ENCODE peak calls at places on chromosomes 12 and 14, in nine cellular contexts. Q is EL; H is kidney glomerular epithelial cell; V is mucosa of gallbladder; O is RPMI7951; F is choroid plexus epithelial cell; Z is stimulated activated CD8-positive, alpha-beta memory T cell treated with anti-CD3 and anti-CD28 coated beads, Interleukin-12 subunit alpha, Interleukin-12 subunit beta, amount 100 ng/mL, for 1 hour; K is ovary; S is hepatocyte. E is an unnamed sample.

GRCh38 chr12:53999596-54000104 is 311 bp upstream of the HOXC9 start:
- DNase-seq in O (peak; percentile 82), Q (peak; percentile 83), H (peak; percentile 61), F (no peak), S (no peak), K (peak; percentile 76), V (no peak), Z (no peak), E (no peak)

GRCh38 chr12:77229640-77230442 is 164.5 kb upstream of the E2F7 start:
- DNase-seq in Q (no peak), H (no peak), K (no peak), V (no peak), O (no peak), Z (no peak), S (no peak), F (peak; percentile 39), E (no peak)

GRCh38 chr14:41960316-41960715 is 353.6 kb downstream of the LRFN5 start:
- DNase-seq in V (no peak), S (no peak), O (no peak), Z (no peak), Q (no peak), H (no peak), K (no peak), F (peak; percentile 30), E (no peak)

GRCh38 chr12:1635656-1636055 is 6.6 kb downstream of the WNT5B start:
- DNase-seq in Q (no peak), S (no peak), Z (no peak), V (no peak), F (no peak), H (no peak), O (no peak), K (no peak), E (no peak)

GRCh38 chr12:113301811-113302210 is 33.1 kb downstream of the SLC8B1 start:
- DNase-seq in V (no peak), K (no peak), S (no peak), O (no peak), Z (no peak), F (no peak), H (no peak), Q (no peak), E (no peak)

GRCh38 chr14:24404814-24405213 is 6.0 kb downstream of the NYNRIN start:
- DNase-seq in S (no peak), V (no peak), F (no peak), H (no peak), Q (no peak), Z (no peak), K (peak; percentile 23), O (no peak), E (no peak)

GRCh38 chr12:1592444-1593231 is 1.7 kb downstream of the FBXL14 start:
- DNase-seq in F (peak; percentile 63), Z (peak; percentile 25), Q (peak; percentile 85), K (peak; percentile 46), S (peak; percentile 48), H (peak; percentile 58), V (peak; percentile 30), O (peak; percentile 70), E (peak; percentile 59)

GRCh38 chr12:102950107-102950949 is 7.1 kb upstream of the ASCL1 start:
- DNase-seq in S (peak; percentile 80), O (peak; percentile 1), V (peak; percentile 50), K (no peak), H (no peak), F (no peak), Z (no peak), Q (no peak), E (no peak)

GRCh38 chr12:111992464-111992863 is 20.5 kb downstream of the TMEM116 start:
- DNase-seq in O (no peak), S (no peak), H (no peak), F (no peak), Q (no peak), K (no peak), Z (no peak), V (no peak), E (no peak)

GRCh38 chr12:52501490-52501889 is 8.4 kb upstream of the KRT6A start:
- DNase-seq in S (no peak), O (no peak), Z (no peak), F (no peak), Q (peak; percentile 29), V (no peak), K (no peak), H (no peak), E (no peak)

GRCh38 chr12:46071335-46071734 is 81.0 kb upstream of the SCAF11 start:
- DNase-seq in V (no peak), F (no peak), O (no peak), K (no peak), Q (no peak), Z (no peak), S (no peak), H (no peak), E (no peak)

GRCh38 chr12:108799528-108800243 is 57.7 kb downstream of the SSH1 start:
- DNase-seq in O (no peak), S (no peak), K (no peak), Z (no peak), H (no peak), F (peak; percentile 34), Q (no peak), V (no peak), E (no peak)

GRCh38 chr12:58566599-58566998 is 353.7 kb downstream of the LRIG3 start:
- DNase-seq in O (peak; percentile 74), V (no peak), K (no peak), Z (no peak), S (no peak), F (peak; percentile 74), Q (peak; percentile 70), H (no peak), E (no peak)

GRCh38 chr14:68598621-68599447 is 194.0 kb downstream of the ZFP36L1 start:
- DNase-seq in K (peak; percentile 74), S (peak; percentile 82), H (peak; percentile 87), V (peak; percentile 81), Z (no peak), Q (peak; percentile 61), O (peak; percentile 93), F (peak; percentile 95), E (no peak)

GRCh38 chr12:52324068-52324444 is 2.9 kb upstream of the KRT83 start:
- DNase-seq in H (no peak), K (no peak), S (no peak), Q (no peak), Z (no peak), O (no peak), V (no peak), F (no peak), E (no peak)

GRCh38 chr12:96882862-96883261 is 24.2 kb upstream of the NEDD1 start:
- DNase-seq in V (no peak), O (no peak), S (no peak), Q (peak; percentile 81), F (peak; percentile 75), K (no peak), Z (no peak), H (peak; percentile 7), E (no peak)

GRCh38 chr12:49955899-49956662 is 5.5 kb downstream of the AQP2 start:
- DNase-seq in O (no peak), Q (no peak), K (peak; percentile 21), Z (no peak), F (no peak), V (no peak), H (no peak), S (no peak), E (no peak)

GRCh38 chr14:104724407-104724980 is 465 bp downstream of the ADSS1 start:
- DNase-seq in O (no peak), H (peak; percentile 38), K (peak; percentile 61), S (no peak), Q (no peak), V (peak; percentile 36), Z (no peak), F (no peak), E (peak; percentile 31)

GRCh38 chr14:52131640-52132320 is 62.9 kb upstream of the NID2 start:
- DNase-seq in Q (peak; percentile 94), Z (peak; percentile 4), F (peak; percentile 98), K (peak; percentile 81), H (peak; percentile 95), V (peak; percentile 87), S (peak; percentile 95), O (peak; percentile 89), E (peak; percentile 12)

GRCh38 chr12:71392521-71393145 is 47.0 kb upstream of the LGR5 start:
- DNase-seq in K (no peak), O (peak; percentile 62), Q (peak; percentile 66), S (peak; percentile 80), V (peak; percentile 11), H (peak; percentile 81), F (peak; percentile 93), Z (no peak), E (no peak)

GRCh38 chr12:111248981-111249380 is 119.9 kb downstream of the PHETA1 start:
- DNase-seq in K (no peak), Q (peak; percentile 15), F (no peak), O (peak; percentile 25), S (no peak), V (no peak), H (no peak), Z (no peak), E (no peak)

GRCh38 chr14:90562652-90563051 is 165.8 kb downstream of the CALM1 start:
- DNase-seq in F (no peak), S (no peak), K (no peak), V (no peak), H (no peak), O (no peak), Z (no peak), Q (no peak), E (no peak)

GRCh38 chr14:34023824-34024767 is 73.2 kb upstream of the EGLN3 start:
- DNase-seq in F (no peak), S (peak; percentile 42), H (no peak), Q (no peak), Z (no peak), K (no peak), V (no peak), O (no peak), E (no peak)

GRCh38 chr12:49784756-49785409 is 43.3 kb downstream of the NCKAP5L start:
- DNase-seq in Q (peak; percentile 33), H (no peak), K (no peak), Z (no peak), F (peak; percentile 59), V (no peak), S (no peak), O (peak; percentile 41), E (no peak)

GRCh38 chr14:103329421-103330347 is 4.4 kb upstream of the EIF5 start:
- DNase-seq in O (peak; percentile 10), S (peak; percentile 29), V (peak; percentile 62), K (no peak), H (peak; percentile 39), Q (no peak), Z (no peak), F (peak; percentile 69), E (no peak)